ENCODE peak calls at places on chromosome 18, in six cellular contexts. H, P, S, N, A and X are unnamed samples.

GRCh38 chr18:41096504-41096903 is 858.5 kb upstream of the PIK3C3 start:
- DNase-seq in A (peak; percentile 81), P (no peak), H (peak; percentile 43), S (no peak), N (no peak), X (no peak)

GRCh38 chr18:75003089-75003488 is 205.8 kb downstream of the PTGR3 start:
- DNase-seq in A (no peak), S (no peak), H (no peak), P (no peak), N (no peak), X (no peak)

GRCh38 chr18:6835345-6835744 is 105.8 kb downstream of the ARHGAP28 start:
- DNase-seq in H (peak; percentile 34), S (no peak), N (no peak), A (no peak), P (no peak), X (no peak)

GRCh38 chr18:34773378-34773777 is 63.3 kb downstream of the DTNA start:
- DNase-seq in H (peak; percentile 66), N (no peak), A (peak; percentile 40), S (no peak), P (no peak), X (no peak)

GRCh38 chr18:65435529-65435928 is 315.3 kb upstream of the CDH7 start:
- DNase-seq in H (no peak), S (no peak), N (no peak), P (no peak), A (no peak), X (no peak)

GRCh38 chr18:10010611-10011015 is 96.8 kb downstream of the VAPA start:
- DNase-seq in P (no peak), S (no peak), A (peak; percentile 92), N (no peak), H (peak; percentile 92), X (no peak)

GRCh38 chr18:49531678-49532153 is 30.1 kb upstream of the LIPG start:
- DNase-seq in N (no peak), H (no peak), A (no peak), S (no peak), P (no peak), X (no peak)

GRCh38 chr18:9779630-9780029 is 71.5 kb downstream of the RAB31 start:
- DNase-seq in P (no peak), N (no peak), S (no peak), A (no peak), H (peak; percentile 48), X (no peak)

GRCh38 chr18:36493349-36494281 is 196.1 kb downstream of the FHOD3 start:
- DNase-seq in N (no peak), A (no peak), P (no peak), H (peak; percentile 23), S (peak; percentile 28), X (no peak)

GRCh38 chr18:32167980-32168379 is 21.9 kb upstream of the MEP1B start:
- DNase-seq in A (no peak), N (no peak), H (no peak), S (no peak), P (no peak), X (no peak)

GRCh38 chr18:34650121-34650545 is 60.0 kb upstream of the DTNA start:
- DNase-seq in N (no peak), P (no peak), S (no peak), H (peak; percentile 78), A (peak; percentile 51), X (no peak)

GRCh38 chr18:12774982-12775381 is 72.1 kb downstream of the PSMG2 start:
- DNase-seq in P (no peak), N (no peak), H (no peak), S (no peak), A (no peak), X (no peak)

GRCh38 chr18:12048827-12049175 is 44.8 kb upstream of the ANKRD62 start:
- DNase-seq in N (no peak), A (peak; percentile 57), H (peak; percentile 45), S (no peak), P (no peak), X (no peak)

GRCh38 chr18:40868110-40868858 is 1086.8 kb upstream of the PIK3C3 start:
- DNase-seq in P (no peak), S (no peak), A (peak; percentile 98), N (no peak), H (peak; percentile 92), X (no peak)

GRCh38 chr18:79245517-79246001 is 150.2 kb upstream of the NFATC1 start:
- DNase-seq in S (no peak), H (peak; percentile 10), N (no peak), P (peak; percentile 37), A (peak; percentile 89), X (no peak)

GRCh38 chr18:37435150-37435872 is 130.3 kb downstream of the CELF4 start:
- DNase-seq in S (no peak), P (no peak), H (no peak), N (no peak), A (peak; percentile 37), X (no peak)

GRCh38 chr18:24949908-24950307 is 402.1 kb downstream of the ZNF521 start:
- DNase-seq in A (no peak), N (no peak), S (no peak), P (no peak), H (no peak), X (no peak)

GRCh38 chr18:13216732-13217465 is 1.7 kb upstream of the LDLRAD4 start:
- DNase-seq in H (peak; percentile 15), N (no peak), S (peak; percentile 76), A (no peak), P (peak; percentile 43), X (peak; percentile 52)